ENCODE peak calls at places on chromosomes 11 and 22, in five cellular contexts. One of them, this sample, is unnamed.

GRCh38 chr11:128501576-128502549 is 85.5 kb downstream of the ETS1 start:
- DNase-seq in AG20443: peak
- DNase-seq in astrocyte of the hippocampus: peak
- DNase-seq in iPS DF 6.9: no peak
- DNase-seq in GM12891: no peak
- DNase-seq in this sample: no peak

GRCh38 chr22:47209547-47210023 is 447.1 kb downstream of the TBC1D22A start:
- DNase-seq in astrocyte of the hippocampus: no peak
- DNase-seq in GM12891: no peak
- DNase-seq in iPS DF 6.9: no peak
- DNase-seq in AG20443: no peak
- DNase-seq in this sample: no peak

GRCh38 chr22:47816121-47816915 is 1053.9 kb downstream of the TBC1D22A start:
- DNase-seq in GM12891: no peak
- DNase-seq in iPS DF 6.9: no peak
- DNase-seq in AG20443: no peak
- DNase-seq in astrocyte of the hippocampus: no peak
- DNase-seq in this sample: no peak

GRCh38 chr11:113730887-113731726 is 25.0 kb upstream of the TMPRSS5 start:
- DNase-seq in AG20443: peak
- DNase-seq in astrocyte of the hippocampus: peak
- DNase-seq in GM12891: no peak
- DNase-seq in iPS DF 6.9: peak
- DNase-seq in this sample: no peak

GRCh38 chr22:19713650-19714319 is 518 bp upstream of the SEPTIN5 start:
- DNase-seq in iPS DF 6.9: no peak
- DNase-seq in astrocyte of the hippocampus: no peak
- DNase-seq in AG20443: peak
- DNase-seq in GM12891: no peak
- DNase-seq in this sample: no peak

GRCh38 chr11:9953994-9954626 is 290.2 kb downstream of the SWAP70 start:
- DNase-seq in GM12891: no peak
- DNase-seq in AG20443: no peak
- DNase-seq in iPS DF 6.9: no peak
- DNase-seq in astrocyte of the hippocampus: peak
- DNase-seq in this sample: no peak

GRCh38 chr11:19570889-19571288 is 141.7 kb upstream of the NAV2 start:
- DNase-seq in iPS DF 6.9: no peak
- DNase-seq in GM12891: no peak
- DNase-seq in AG20443: no peak
- DNase-seq in astrocyte of the hippocampus: no peak
- DNase-seq in this sample: no peak

GRCh38 chr11:73951797-73952196 is 971 bp downstream of the DNAJB13 start:
- DNase-seq in iPS DF 6.9: no peak
- DNase-seq in astrocyte of the hippocampus: no peak
- DNase-seq in GM12891: no peak
- DNase-seq in AG20443: no peak
- DNase-seq in this sample: no peak

GRCh38 chr22:35783943-35784614 is 66.4 kb downstream of the APOL5 start:
- DNase-seq in astrocyte of the hippocampus: peak
- DNase-seq in AG20443: peak
- DNase-seq in iPS DF 6.9: no peak
- DNase-seq in GM12891: no peak
- DNase-seq in this sample: no peak

GRCh38 chr22:31572939-31573338 is 76.6 kb downstream of the SFI1 start:
- DNase-seq in astrocyte of the hippocampus: no peak
- DNase-seq in AG20443: no peak
- DNase-seq in iPS DF 6.9: no peak
- DNase-seq in GM12891: no peak
- DNase-seq in this sample: no peak

GRCh38 chr11:34263462-34264186 is 94.2 kb downstream of the ABTB2 start:
- DNase-seq in iPS DF 6.9: no peak
- DNase-seq in astrocyte of the hippocampus: peak
- DNase-seq in GM12891: no peak
- DNase-seq in AG20443: peak
- DNase-seq in this sample: peak

GRCh38 chr11:67640021-67640757 is 626 bp upstream of the TBX10 start:
- DNase-seq in astrocyte of the hippocampus: peak
- DNase-seq in AG20443: peak
- DNase-seq in iPS DF 6.9: no peak
- DNase-seq in GM12891: no peak
- DNase-seq in this sample: peak

GRCh38 chr11:43517518-43517917 is 158.8 kb downstream of the TTC17 start:
- DNase-seq in GM12891: no peak
- DNase-seq in iPS DF 6.9: no peak
- DNase-seq in astrocyte of the hippocampus: peak
- DNase-seq in AG20443: no peak
- DNase-seq in this sample: no peak

This sample was measured in lower lobe of right lung.